ENCODE peak calls at places on chromosomes 16 and 17, in four cellular contexts. One of them, this sample, is unnamed.

GRCh38 chr16:25692734-25693508 is 1.2 kb downstream of the HS3ST4 start:
- DNase-seq in BJ: no peak
- DNase-seq in K562: no peak
- DNase-seq in gastrocnemius medialis: no peak
- DNase-seq in this sample: no peak

GRCh38 chr17:40074871-40075215 is 12.1 kb downstream of the THRA start:
- DNase-seq in BJ: no peak
- DNase-seq in K562: no peak
- DNase-seq in gastrocnemius medialis: no peak
- DNase-seq in this sample: no peak

GRCh38 chr16:11488304-11488703 is 98.4 kb downstream of the LITAF start:
- DNase-seq in BJ: no peak
- DNase-seq in K562: no peak
- DNase-seq in gastrocnemius medialis: no peak
- DNase-seq in this sample: no peak

GRCh38 chr16:4509420-4509819 is 29.2 kb downstream of the CDIP1 start:
- DNase-seq in BJ: no peak
- DNase-seq in K562: no peak
- DNase-seq in gastrocnemius medialis: no peak
- DNase-seq in this sample: no peak

GRCh38 chr16:77599793-77600415 is 122.4 kb upstream of the NUDT7 start:
- DNase-seq in BJ: no peak
- DNase-seq in K562: peak; percentile 35
- DNase-seq in gastrocnemius medialis: no peak
- DNase-seq in this sample: peak; percentile 12

GRCh38 chr17:40355123-40355803 is 9.3 kb downstream of the GJD3 start:
- DNase-seq in BJ: no peak
- DNase-seq in K562: peak; percentile 82
- DNase-seq in gastrocnemius medialis: peak; percentile 50
- DNase-seq in this sample: no peak

GRCh38 chr17:28956112-28956511 is 4.8 kb upstream of the PHF12 start:
- DNase-seq in BJ: no peak
- DNase-seq in K562: no peak
- DNase-seq in gastrocnemius medialis: no peak
- DNase-seq in this sample: no peak

GRCh38 chr17:35293151-35293837 is 50.4 kb downstream of the SLFN5 start:
- DNase-seq in BJ: no peak
- DNase-seq in K562: no peak
- DNase-seq in gastrocnemius medialis: no peak
- DNase-seq in this sample: no peak

GRCh38 chr16:85055503-85056210 is 28.1 kb downstream of the KIAA0513 start:
- DNase-seq in BJ: no peak
- DNase-seq in K562: peak; percentile 83
- DNase-seq in gastrocnemius medialis: peak; percentile 42
- DNase-seq in this sample: no peak

GRCh38 chr17:68310141-68310540 is 18.8 kb downstream of the ARSG start:
- DNase-seq in BJ: no peak
- DNase-seq in K562: no peak
- DNase-seq in gastrocnemius medialis: no peak
- DNase-seq in this sample: no peak

GRCh38 chr16:90046971-90047713 is 27.9 kb upstream of the DBNDD1 start:
- DNase-seq in BJ: no peak
- DNase-seq in K562: peak; percentile 87
- DNase-seq in gastrocnemius medialis: peak; percentile 32
- DNase-seq in this sample: no peak

GRCh38 chr17:836154-836553 is 54.0 kb downstream of the MRM3 start:
- DNase-seq in BJ: peak; percentile 62
- DNase-seq in K562: no peak
- DNase-seq in gastrocnemius medialis: no peak
- DNase-seq in this sample: no peak

GRCh38 chr16:48576927-48577326 is 33.1 kb downstream of the N4BP1 start:
- DNase-seq in BJ: no peak
- DNase-seq in K562: no peak
- DNase-seq in gastrocnemius medialis: no peak
- DNase-seq in this sample: no peak

GRCh38 chr17:76969598-76970172 is 101.5 kb downstream of the MGAT5B start:
- DNase-seq in BJ: no peak
- DNase-seq in K562: no peak
- DNase-seq in gastrocnemius medialis: no peak
- DNase-seq in this sample: no peak

GRCh38 chr17:76968707-76969597 is 100.7 kb downstream of the MGAT5B start:
- DNase-seq in BJ: no peak
- DNase-seq in K562: peak; percentile 11
- DNase-seq in gastrocnemius medialis: no peak
- DNase-seq in this sample: no peak

GRCh38 chr17:76974721-76975120 is 106.5 kb downstream of the MGAT5B start:
- DNase-seq in BJ: no peak
- DNase-seq in K562: no peak
- DNase-seq in gastrocnemius medialis: no peak
- DNase-seq in this sample: no peak

GRCh38 chr17:76973040-76973439 is 104.8 kb downstream of the MGAT5B start:
- DNase-seq in BJ: no peak
- DNase-seq in K562: no peak
- DNase-seq in gastrocnemius medialis: no peak
- DNase-seq in this sample: no peak

GRCh38 chr17:76972046-76972641 is 103.9 kb downstream of the MGAT5B start:
- DNase-seq in BJ: no peak
- DNase-seq in K562: no peak
- DNase-seq in gastrocnemius medialis: no peak
- DNase-seq in this sample: no peak
- H3K27me3 ChIP-seq in BJ: peaks cover 38% of the 10 kb centered on the region
- H3K27me3 ChIP-seq in K562: peaks cover 66% of the 10 kb centered on the region
- H3K27me3 ChIP-seq in gastrocnemius medialis: peaks cover 32% of the 10 kb centered on the region
- H3K27me3 ChIP-seq in this sample: peaks cover 50% of the 10 kb centered on the region

GRCh38 chr16:74769791-74770190 is 4.8 kb downstream of the FA2H start:
- DNase-seq in BJ: no peak
- DNase-seq in K562: no peak
- DNase-seq in gastrocnemius medialis: no peak
- DNase-seq in this sample: no peak
- H3K27me3 ChIP-seq in BJ: peaks cover 21% of the 10 kb centered on the region
- H3K27me3 ChIP-seq in K562: peaks cover 76% of the 10 kb centered on the region
- H3K27me3 ChIP-seq in gastrocnemius medialis: peaks cover 18% of the 10 kb centered on the region
- H3K27me3 ChIP-seq in this sample: peaks cover 89% of the 10 kb centered on the region

GRCh38 chr17:80480248-80480647 is 3.8 kb upstream of the NPTX1 start:
- DNase-seq in BJ: no peak
- DNase-seq in K562: no peak
- DNase-seq in gastrocnemius medialis: no peak
- DNase-seq in this sample: no peak

GRCh38 chr17:80479246-80479566 is 2.8 kb upstream of the NPTX1 start:
- DNase-seq in BJ: no peak
- DNase-seq in K562: no peak
- DNase-seq in gastrocnemius medialis: no peak
- DNase-seq in this sample: no peak

GRCh38 chr17:80482555-80483308 is 6.3 kb upstream of the NPTX1 start:
- DNase-seq in BJ: no peak
- DNase-seq in K562: no peak
- DNase-seq in gastrocnemius medialis: no peak
- DNase-seq in this sample: no peak

GRCh38 chr17:80482058-80482318 is 5.6 kb upstream of the NPTX1 start:
- DNase-seq in BJ: no peak
- DNase-seq in K562: no peak
- DNase-seq in gastrocnemius medialis: no peak
- DNase-seq in this sample: no peak

DNA sequence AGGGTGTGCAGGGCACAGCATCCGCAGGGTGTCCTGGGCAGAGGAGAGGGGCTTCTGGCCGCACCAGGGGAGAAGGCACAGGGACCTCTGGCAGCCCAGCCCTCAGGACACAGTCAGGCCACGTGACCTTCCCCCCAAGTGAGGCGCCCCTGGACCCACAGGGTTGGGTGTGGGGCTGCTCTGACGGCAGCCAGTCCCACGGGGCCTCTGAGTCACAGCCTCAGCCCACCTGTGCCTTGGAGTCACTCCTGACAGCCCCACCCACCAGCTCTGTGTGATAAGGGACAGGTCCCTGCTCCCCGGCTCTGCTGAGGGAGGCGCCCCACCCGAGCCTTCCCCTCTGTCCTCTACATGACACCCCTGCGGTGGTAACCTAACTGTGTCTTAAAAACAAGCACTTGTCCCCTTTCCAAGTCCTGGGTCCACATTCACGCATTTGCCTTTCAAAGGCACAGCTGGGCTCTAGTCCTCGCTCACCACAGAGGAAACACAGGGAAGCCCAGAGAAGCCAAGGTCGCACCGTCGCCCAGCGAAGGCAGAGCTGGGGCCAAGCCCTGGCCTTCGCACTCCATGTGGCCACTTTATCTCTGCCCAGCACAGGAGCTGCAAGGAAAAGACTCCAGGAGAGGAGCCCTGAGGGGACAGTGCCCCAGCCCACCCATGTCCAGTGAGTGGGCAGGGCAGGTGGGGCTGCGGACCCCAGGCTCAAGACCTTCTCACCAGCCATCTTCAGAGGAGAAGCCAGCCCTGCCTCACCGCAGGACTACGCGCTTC is 5.1 kb upstream of the NPTX1 start:
- DNase-seq in BJ: no peak
- DNase-seq in K562: peak; percentile 51
- DNase-seq in gastrocnemius medialis: no peak
- DNase-seq in this sample: no peak
- H3K27me3 ChIP-seq in BJ: peaks cover 39% of the 10 kb centered on the region
- H3K27me3 ChIP-seq in K562: peaks cover 82% of the 10 kb centered on the region
- H3K27me3 ChIP-seq in gastrocnemius medialis: peaks cover 62% of the 10 kb centered on the region
- H3K27me3 ChIP-seq in this sample: peaks cover 97% of the 10 kb centered on the region

GRCh38 chr17:9001539-9001938 is 19.8 kb upstream of the NTN1 start:
- DNase-seq in BJ: no peak
- DNase-seq in K562: no peak
- DNase-seq in gastrocnemius medialis: no peak
- DNase-seq in this sample: no peak
- H3K27me3 ChIP-seq in BJ: peaks cover 11% of the 10 kb centered on the region
- H3K27me3 ChIP-seq in K562: peaks cover 21% of the 10 kb centered on the region
- H3K27me3 ChIP-seq in gastrocnemius medialis: peaks cover 28% of the 10 kb centered on the region
- H3K27me3 ChIP-seq in this sample: no peaks in the 10 kb centered on the region

GRCh38 chr17:83081561-83082201 is 2.3 kb downstream of the METRNL start:
- DNase-seq in BJ: no peak
- DNase-seq in K562: no peak
- DNase-seq in gastrocnemius medialis: no peak
- DNase-seq in this sample: no peak
- H3K27me3 ChIP-seq in BJ: no peaks in the 10 kb centered on the region
- H3K27me3 ChIP-seq in K562: peaks cover 5% of the 10 kb centered on the region
- H3K27me3 ChIP-seq in gastrocnemius medialis: peaks cover 9% of the 10 kb centered on the region
- H3K27me3 ChIP-seq in this sample: peaks cover 7% of the 10 kb centered on the region

GRCh38 chr17:47872651-47873161 is 21.7 kb upstream of the SP6 start:
- DNase-seq in BJ: no peak
- DNase-seq in K562: no peak
- DNase-seq in gastrocnemius medialis: no peak
- DNase-seq in this sample: no peak

GRCh38 chr17:47875586-47875985 is 20.4 kb upstream of the SP2 start:
- DNase-seq in BJ: no peak
- DNase-seq in K562: no peak
- DNase-seq in gastrocnemius medialis: no peak
- DNase-seq in this sample: no peak

GRCh38 chr17:47877368-47878034 is 18.5 kb upstream of the SP2 start:
- DNase-seq in BJ: no peak
- DNase-seq in K562: peak; percentile 92
- DNase-seq in gastrocnemius medialis: no peak
- DNase-seq in this sample: no peak

GRCh38 chr17:47873200-47874090 is 22.5 kb upstream of the SP6 start:
- DNase-seq in BJ: no peak
- DNase-seq in K562: no peak
- DNase-seq in gastrocnemius medialis: no peak
- DNase-seq in this sample: no peak

GRCh38 chr17:47875011-47875471 is 21.0 kb upstream of the SP2 start:
- DNase-seq in BJ: no peak
- DNase-seq in K562: no peak
- DNase-seq in gastrocnemius medialis: no peak
- DNase-seq in this sample: no peak
- H3K27me3 ChIP-seq in BJ: peaks cover 11% of the 10 kb centered on the region
- H3K27me3 ChIP-seq in K562: no peaks in the 10 kb centered on the region
- H3K27me3 ChIP-seq in gastrocnemius medialis: peaks cover 63% of the 10 kb centered on the region
- H3K27me3 ChIP-seq in this sample: no peaks in the 10 kb centered on the region

DNA sequence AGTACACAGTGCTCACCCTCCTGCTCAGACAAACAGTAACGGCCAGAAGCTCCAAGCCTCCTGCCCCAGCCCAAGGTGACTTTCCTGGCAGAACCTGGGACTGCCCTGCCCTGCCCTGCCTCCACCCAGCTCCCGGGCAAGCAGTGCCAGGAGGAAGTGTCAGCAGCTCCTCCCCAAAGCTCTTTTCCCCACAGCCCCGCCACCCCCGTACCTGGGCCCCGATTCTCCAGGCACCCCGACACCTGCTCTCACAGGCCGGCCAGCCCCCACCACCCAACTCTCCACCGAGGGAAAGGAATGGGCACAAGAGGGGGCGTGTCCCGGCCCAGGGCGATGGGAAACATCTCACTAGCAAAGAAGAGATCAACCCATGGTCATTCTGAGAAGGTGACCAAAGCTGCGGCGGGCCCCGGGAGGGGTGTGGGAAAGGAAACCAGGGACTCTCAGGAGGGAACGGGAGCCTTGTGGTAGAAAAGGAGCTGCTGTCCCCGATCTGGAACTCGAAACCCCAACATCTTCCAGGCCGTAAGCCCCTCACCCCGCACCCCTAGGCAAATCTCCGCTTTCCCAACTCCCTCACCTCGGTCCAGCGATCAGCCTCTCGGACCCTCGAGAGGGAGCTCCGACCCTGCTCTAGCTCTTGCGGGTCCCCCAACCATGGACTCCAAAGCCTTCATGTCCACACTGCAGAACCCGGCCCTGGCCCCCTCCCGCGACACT is 1.2 kb downstream of the BCAR1 start:
- DNase-seq in BJ: no peak
- DNase-seq in K562: no peak
- DNase-seq in gastrocnemius medialis: peak; percentile 83
- DNase-seq in this sample: no peak
- H3K27me3 ChIP-seq in BJ: no peaks in the 10 kb centered on the region
- H3K27me3 ChIP-seq in K562: no peaks in the 10 kb centered on the region
- H3K27me3 ChIP-seq in gastrocnemius medialis: no peaks in the 10 kb centered on the region
- H3K27me3 ChIP-seq in this sample: no peaks in the 10 kb centered on the region

DNA sequence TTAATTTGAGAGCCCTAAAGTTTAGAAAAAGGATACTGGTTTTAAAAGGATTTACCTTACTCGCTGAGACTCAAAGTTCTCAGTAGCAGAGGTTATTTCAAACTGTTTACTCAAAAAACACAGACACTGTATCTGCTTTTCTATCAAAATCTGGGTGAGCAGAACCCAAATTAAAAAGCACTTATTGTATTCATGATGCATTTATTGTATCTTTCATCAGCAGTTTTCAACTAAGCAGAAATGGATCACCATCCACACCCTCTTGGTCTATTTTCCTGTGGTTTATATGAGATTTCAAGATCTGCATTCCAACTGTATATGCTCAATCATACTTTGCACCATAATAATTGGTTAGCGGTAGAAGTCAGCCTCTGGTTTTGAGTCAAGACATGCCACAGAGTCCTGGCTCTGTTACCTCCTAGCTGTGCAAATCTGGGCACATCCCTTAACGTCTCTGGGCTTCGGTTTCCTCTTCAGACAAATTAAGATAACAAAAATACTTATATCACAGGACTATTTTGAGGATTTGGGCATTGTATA is 109.5 kb downstream of the ASIC2 start:
- DNase-seq in BJ: no peak
- DNase-seq in K562: no peak
- DNase-seq in gastrocnemius medialis: no peak
- DNase-seq in this sample: no peak
- H3K27me3 ChIP-seq in BJ: peaks cover 2% of the 10 kb centered on the region
- H3K27me3 ChIP-seq in K562: peaks cover 5% of the 10 kb centered on the region
- H3K27me3 ChIP-seq in gastrocnemius medialis: peaks cover 11% of the 10 kb centered on the region
- H3K27me3 ChIP-seq in this sample: peaks cover 6% of the 10 kb centered on the region

This sample was measured in esophagus muscularis mucosa.